ENCODE peak calls at places on chromosomes 2 and 18, in ten cellular contexts. N, T, F, K, W, A, O, H, X and I are unnamed samples.

GRCh38 chr2:39488450-39488849 is 51.4 kb upstream of the MAP4K3 start:
- DNase-seq in A (no peak), H (no peak), K (peak), O (peak), T (peak), X (no peak), F (peak), N (peak), W (no peak), I (peak)

GRCh38 chr18:7514796-7515440 is 52.2 kb upstream of the PTPRM start:
- DNase-seq in T (no peak), W (no peak), H (no peak), A (peak), F (no peak), K (no peak), N (no peak), O (no peak), X (no peak), I (no peak)

GRCh38 chr2:94994063-94994913 is 31.2 kb upstream of the MAL start:
- DNase-seq in F (no peak), K (no peak), O (no peak), W (no peak), H (peak), A (no peak), T (no peak), N (no peak), X (no peak), I (no peak)

GRCh38 chr2:1223791-1224190 is 189.5 kb upstream of the TPO start:
- DNase-seq in H (no peak), T (no peak), O (no peak), N (no peak), F (no peak), X (no peak), A (no peak), K (no peak), W (no peak), I (no peak)

GRCh38 chr2:77521482-77521881 is 694 bp downstream of the LRRTM4 start:
- DNase-seq in W (no peak), K (no peak), T (no peak), A (no peak), F (no peak), O (no peak), N (no peak), X (no peak), H (no peak), I (no peak)

GRCh38 chr2:39455826-39456225 is 18.7 kb upstream of the MAP4K3 start:
- DNase-seq in F (no peak), O (peak), W (no peak), H (no peak), N (no peak), T (peak), X (no peak), A (no peak), K (no peak), I (peak)

GRCh38 chr18:31100598-31101147 is 1.5 kb downstream of the DSC2 start:
- DNase-seq in O (no peak), W (no peak), X (no peak), K (no peak), T (no peak), N (no peak), F (no peak), H (no peak), A (peak), I (no peak)

GRCh38 chr2:68320118-68320641 is 431 bp upstream of the CNRIP1 start:
- DNase-seq in W (no peak), H (no peak), N (peak), F (no peak), A (peak), O (peak), T (no peak), X (peak), K (no peak), I (peak)

GRCh38 chr2:224646242-224646846 is 61.2 kb upstream of the CUL3 start:
- DNase-seq in F (no peak), O (peak), K (no peak), A (no peak), N (no peak), H (no peak), X (no peak), W (no peak), T (peak), I (peak)

GRCh38 chr18:74598350-74599001 is 806 bp downstream of the ZNF407 start:
- DNase-seq in F (no peak), N (peak), K (no peak), X (peak), A (peak), O (peak), W (peak), T (peak), H (peak), I (peak)

GRCh38 chr2:43927442-43927841 is 68.3 kb downstream of the LRPPRC start:
- DNase-seq in T (no peak), X (no peak), O (no peak), H (no peak), F (no peak), A (no peak), W (no peak), K (no peak), N (no peak), I (no peak)

GRCh38 chr2:125408839-125409502 is 1247.0 kb upstream of the GYPC start:
- DNase-seq in X (no peak), F (no peak), W (no peak), N (no peak), H (no peak), T (no peak), O (no peak), K (no peak), A (no peak), I (no peak)

GRCh38 chr2:102461188-102461587 is 11.8 kb upstream of the SLC9A4 start:
- DNase-seq in H (no peak), W (no peak), K (no peak), F (no peak), A (no peak), O (no peak), N (no peak), X (no peak), T (no peak), I (no peak)

GRCh38 chr2:178111743-178112142 is 494 bp upstream of the RBM45 start:
- DNase-seq in H (no peak), O (no peak), A (no peak), N (no peak), W (no peak), T (no peak), X (no peak), F (no peak), K (no peak), I (no peak)

GRCh38 chr2:206054952-206055351 is 31.0 kb downstream of the INO80D start:
- DNase-seq in K (no peak), T (no peak), X (no peak), H (no peak), O (no peak), N (no peak), F (no peak), A (no peak), W (no peak), I (no peak)

GRCh38 chr18:44130365-44130942 is 550.2 kb upstream of the SETBP1 start:
- DNase-seq in O (peak), H (no peak), X (no peak), N (no peak), F (no peak), W (no peak), T (peak), K (peak), A (peak), I (peak)

GRCh38 chr2:32926708-32927084 is 20.1 kb upstream of the LTBP1 start:
- DNase-seq in O (peak), H (no peak), A (peak), T (peak), X (no peak), F (no peak), W (no peak), K (no peak), N (no peak), I (peak)

GRCh38 chr2:223648755-223649154 is 46.6 kb upstream of the SCG2 start:
- DNase-seq in T (no peak), X (no peak), A (no peak), O (no peak), F (no peak), W (no peak), H (no peak), K (no peak), N (no peak), I (no peak)

GRCh38 chr18:73124165-73124564 is 256.4 kb upstream of the NETO1 start:
- DNase-seq in X (no peak), H (no peak), W (no peak), O (peak), K (peak), F (no peak), T (no peak), A (peak), N (no peak), I (peak)

GRCh38 chr2:237471457-237472186 is 15.4 kb upstream of the MLPH start:
- DNase-seq in N (no peak), X (no peak), K (no peak), F (no peak), O (peak), T (peak), W (peak), A (peak), H (peak), I (peak)

GRCh38 chr2:18855027-18855426 is 265.7 kb upstream of the NT5C1B start:
- DNase-seq in H (no peak), T (peak), N (no peak), F (no peak), K (no peak), W (no peak), A (no peak), X (no peak), O (no peak), I (peak)
- TF ChIP-seq CTCF in H (no peak), T (peak), N (peak), F (peak), K (peak), W (no peak), A (peak), X (peak), O (peak), I (peak)

GRCh38 chr18:37385846-37386435 is 179.7 kb downstream of the CELF4 start:
- DNase-seq in X (no peak), O (peak), H (no peak), T (peak), F (no peak), A (peak), K (no peak), W (no peak), N (no peak), I (peak)
- H3K4me3 ChIP-seq in X (no peak), O (no peak), H (no peak), T (no peak), F (no peak), A (no peak), K (no peak), W (no peak), N (no peak), I (no peak)

DNA sequence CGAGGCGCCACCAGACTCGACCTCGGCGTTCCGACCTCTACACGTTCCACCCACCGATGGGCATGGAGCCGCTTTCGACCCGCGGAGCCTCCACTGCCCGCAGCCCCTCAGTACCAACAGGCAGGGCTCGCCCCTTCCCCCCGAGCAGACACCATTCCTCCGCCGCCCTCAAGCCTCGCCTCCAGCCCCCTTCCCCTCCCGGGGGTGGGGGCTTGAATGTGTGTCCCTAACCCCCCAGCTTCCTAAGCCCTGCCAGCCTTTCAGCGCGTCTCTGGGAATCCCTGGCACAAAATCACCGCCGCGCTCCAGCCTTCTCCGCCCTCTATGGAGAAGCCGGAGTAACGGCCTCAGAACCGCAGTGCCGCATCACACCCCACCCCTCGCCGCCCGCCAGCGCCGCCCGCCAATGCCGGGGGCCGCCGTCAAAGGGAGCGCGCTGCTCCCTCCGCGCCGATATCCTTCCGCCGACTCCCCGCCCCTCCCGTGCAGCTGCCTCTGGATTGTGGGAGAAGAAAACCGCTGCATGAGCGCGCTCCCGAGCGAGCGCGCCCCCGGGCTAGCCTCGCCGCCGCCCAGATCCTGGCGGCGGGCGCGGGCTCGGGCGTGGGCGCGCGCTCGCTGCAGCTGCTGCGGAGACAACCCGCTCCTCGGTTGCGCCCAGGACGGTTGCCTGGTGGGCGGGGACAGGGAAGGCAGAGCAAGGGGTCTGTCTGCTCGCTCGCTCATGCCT is at the start of gene CCDC88A:
- DNase-seq in K (peak), F (peak), A (peak), X (peak), T (peak), W (peak), O (peak), N (peak), H (peak), I (peak)
- TF ChIP-seq CTCF in K (no peak), F (peak), A (peak), X (peak), T (peak), W (no peak), O (peak), N (peak), H (no peak), I (peak)

GRCh38 chr2:238856713-238857567 is 9.1 kb downstream of the TWIST2 start:
- DNase-seq in H (peak), O (no peak), K (no peak), T (no peak), F (no peak), X (no peak), N (no peak), A (no peak), W (no peak), I (no peak)
- H3K4me3 ChIP-seq in H (no peak), O (no peak), K (no peak), T (no peak), F (peak), X (no peak), N (no peak), A (no peak), W (no peak), I (no peak)

DNA sequence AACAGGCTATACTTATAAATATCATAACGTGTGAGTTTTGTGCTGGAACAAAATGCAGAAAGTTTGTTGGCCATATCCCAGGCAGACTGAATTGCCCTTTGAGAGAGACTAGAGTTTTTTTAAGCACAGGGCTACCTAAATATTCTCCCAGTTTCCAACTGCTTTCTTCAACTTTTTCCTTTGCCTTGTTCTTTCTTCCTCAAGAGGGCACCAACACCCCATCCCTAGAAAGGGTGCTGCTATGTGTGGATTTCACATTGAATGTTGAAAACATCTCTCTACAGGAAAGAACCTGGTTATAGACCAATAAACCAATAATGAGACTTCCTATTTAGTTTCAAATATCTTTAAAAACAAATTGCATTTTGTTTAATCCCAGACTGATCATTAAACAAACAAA is 87.9 kb downstream of the ICOS start:
- DNase-seq in A (peak), K (no peak), T (peak), F (no peak), O (peak), W (no peak), N (no peak), H (no peak), X (peak), I (peak)
- TF ChIP-seq CTCF in A (peak), K (peak), T (peak), F (peak), O (peak), W (no peak), N (peak), H (peak), X (peak), I (peak)

DNA sequence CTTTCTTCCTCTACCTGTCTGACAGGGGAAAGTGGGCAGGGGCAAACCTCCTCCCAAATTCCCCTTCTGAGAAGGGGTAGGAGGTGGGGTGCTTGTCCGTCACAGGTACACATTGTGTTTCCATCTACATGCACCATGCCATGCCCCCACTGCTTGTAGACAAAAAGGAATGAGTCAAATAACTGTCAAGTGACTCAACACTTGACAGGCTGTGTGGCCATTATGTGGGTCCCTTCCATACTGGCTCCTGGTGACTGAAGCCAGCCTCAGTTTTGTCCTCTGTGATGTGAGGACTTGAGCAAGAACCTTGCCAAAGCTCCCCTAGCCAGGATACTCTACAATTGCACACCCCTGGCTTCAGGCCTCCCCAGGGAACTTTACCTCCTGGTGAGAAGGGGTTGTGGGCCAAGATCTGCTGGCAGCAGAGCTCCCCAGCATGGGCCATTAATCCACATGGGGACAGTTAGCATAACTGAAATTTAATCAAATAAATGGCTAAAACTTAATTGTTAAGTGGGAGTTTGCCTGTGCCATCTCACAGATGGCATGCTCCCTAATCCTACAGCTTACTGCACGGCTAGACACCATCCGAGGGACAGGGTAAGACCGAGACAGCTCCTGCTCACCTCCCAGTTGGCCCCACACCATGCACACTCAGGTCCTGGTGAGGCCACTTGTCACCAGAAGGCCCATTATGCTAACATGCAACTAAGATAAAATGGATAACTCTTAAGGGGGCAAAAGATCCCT is 140.2 kb downstream of the BCL11A start:
- DNase-seq in N (no peak), A (no peak), H (no peak), W (no peak), T (no peak), K (no peak), O (no peak), F (no peak), X (no peak), I (no peak)
- H3K4me3 ChIP-seq in N (no peak), A (no peak), H (no peak), W (no peak), T (no peak), K (no peak), O (no peak), F (no peak), X (no peak), I (no peak)

GRCh38 chr2:7363906-7364305 is 446.7 kb downstream of the RNF144A start:
- DNase-seq in F (no peak), W (no peak), N (no peak), T (no peak), H (no peak), A (no peak), X (no peak), K (no peak), O (no peak), I (no peak)
- TF ChIP-seq CTCF in F (no peak), W (no peak), N (no peak), T (no peak), H (no peak), A (peak), X (no peak), K (no peak), O (no peak), I (no peak)

GRCh38 chr2:16037808-16038457 is 97.6 kb downstream of the MYCN start:
- DNase-seq in T (no peak), N (no peak), W (no peak), K (no peak), X (no peak), F (no peak), H (no peak), O (no peak), A (no peak), I (no peak)

GRCh38 chr2:16038586-16038985 is 98.2 kb downstream of the MYCN start:
- DNase-seq in K (no peak), F (no peak), W (no peak), O (no peak), T (no peak), H (no peak), A (no peak), X (no peak), N (no peak), I (no peak)

GRCh38 chr2:16041466-16041810 is 101.1 kb downstream of the MYCN start:
- DNase-seq in F (no peak), T (no peak), A (no peak), O (no peak), X (no peak), H (no peak), N (no peak), K (no peak), W (no peak), I (no peak)

GRCh38 chr2:16039055-16039454 is 98.7 kb downstream of the MYCN start:
- DNase-seq in O (no peak), A (no peak), T (no peak), K (no peak), N (no peak), W (no peak), F (no peak), H (no peak), X (no peak), I (no peak)

DNA sequence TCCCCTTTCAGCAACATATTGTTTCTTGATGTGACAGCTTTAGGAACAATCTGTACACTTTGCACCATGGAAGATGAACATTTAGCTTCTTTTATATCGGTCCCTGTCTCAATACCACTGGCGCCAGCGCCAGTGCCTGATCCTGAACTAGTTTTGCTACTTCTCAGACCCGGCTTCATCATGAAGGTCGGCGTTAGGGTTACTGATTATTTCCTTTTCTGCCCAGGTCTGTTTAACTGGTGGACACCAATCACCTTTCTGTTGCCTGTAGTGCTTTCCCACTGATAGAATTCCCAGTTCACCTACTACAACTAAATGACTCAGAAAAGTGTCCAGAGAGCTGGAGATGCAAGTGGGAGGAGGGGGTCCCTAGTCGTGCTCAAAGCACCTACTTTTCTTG is 99.5 kb downstream of the MYCN start:
- DNase-seq in T (no peak), W (no peak), K (no peak), X (no peak), O (no peak), A (no peak), F (no peak), H (no peak), N (no peak), I (no peak)
- H3K4me3 ChIP-seq in T (no peak), W (no peak), K (no peak), X (no peak), O (no peak), A (no peak), F (no peak), H (no peak), N (no peak), I (no peak)